ENCODE peak calls at places on chromosome 13, in five cellular contexts. L is skeletal muscle cell; N is uterus; O is NCI-H1694; E is CD4-positive, CD25-positive, alpha-beta regulatory T cell. Q is an unnamed sample.

GRCh38 chr13:76048126-76048525 is 412.0 kb downstream of the LMO7 start:
- DNase-seq in L (no peak), N (no peak), O (no peak), E (no peak), Q (no peak)

GRCh38 chr13:50915562-50915961 is 6.0 kb downstream of the RNASEH2B start:
- DNase-seq in L (no peak), N (no peak), O (no peak), E (no peak), Q (no peak)

GRCh38 chr13:36736119-36736726 is 62.4 kb downstream of the SERTM1 start:
- DNase-seq in L (no peak), N (peak; percentile 70), O (peak; percentile 47), E (peak; percentile 24), Q (no peak)

GRCh38 chr13:111472559-111473460 is 152.4 kb downstream of the TEX29 start:
- DNase-seq in L (no peak), N (no peak), O (no peak), E (no peak), Q (no peak)

GRCh38 chr13:97432232-97432916 is 1.6 kb upstream of the RAP2A start:
- DNase-seq in L (no peak), N (no peak), O (no peak), E (no peak), Q (no peak)

GRCh38 chr13:113820813-113821651 is 42.8 kb downstream of the GAS6 start:
- DNase-seq in L (peak; percentile 95), N (peak; percentile 94), O (peak; percentile 91), E (no peak), Q (peak; percentile 88)

GRCh38 chr13:50125306-50125555 is 110.0 kb downstream of the KCNRG start:
- DNase-seq in L (no peak), N (no peak), O (no peak), E (no peak), Q (no peak)

GRCh38 chr13:99431927-99432636 is 69.2 kb upstream of the TM9SF2 start:
- DNase-seq in L (no peak), N (no peak), O (no peak), E (no peak), Q (no peak)

GRCh38 chr13:86567119-86567518 is 767.9 kb upstream of the SLITRK6 start:
- DNase-seq in L (no peak), N (no peak), O (no peak), E (no peak), Q (no peak)

GRCh38 chr13:51361111-51361510 is 21.6 kb downstream of the SERPINE3 start:
- DNase-seq in L (no peak), N (no peak), O (no peak), E (no peak), Q (no peak)

GRCh38 chr13:93244918-93245280 is 18.3 kb downstream of the GPC6 start:
- DNase-seq in L (no peak), N (no peak), O (no peak), E (no peak), Q (no peak)

GRCh38 chr13:42384265-42384664 is 112.3 kb downstream of the AKAP11 start:
- DNase-seq in L (no peak), N (no peak), O (no peak), E (no peak), Q (no peak)

GRCh38 chr13:36353001-36353400 is 6.8 kb upstream of the SPART start:
- DNase-seq in L (no peak), N (no peak), O (no peak), E (no peak), Q (no peak)